ENCODE peak calls at places on chromosomes 16 and 17, in ten cellular contexts. X, D, P, F, A, M, J, Y, G and I are unnamed samples.

GRCh38 chr16:67055712-67056487 is 27.0 kb downstream of the CBFB start:
- DNase-seq in X (no peak), D (no peak), P (peak), F (no peak), A (no peak), M (no peak), J (no peak), Y (no peak), G (no peak), I (peak)

GRCh38 chr17:21357281-21357680 is 18.9 kb upstream of the KCNJ12 start:
- DNase-seq in X (no peak), D (no peak), P (no peak), F (no peak), A (no peak), M (no peak), J (no peak), Y (no peak), G (no peak), I (no peak)

GRCh38 chr16:6066601-6067000 is 969.0 kb upstream of the EEF2KMT start:
- DNase-seq in X (peak), D (no peak), P (no peak), F (no peak), A (no peak), M (no peak), J (no peak), Y (no peak), G (no peak), I (no peak)

GRCh38 chr17:70848785-70849184 is 679.5 kb downstream of the KCNJ2 start:
- DNase-seq in X (no peak), D (no peak), P (peak), F (no peak), A (no peak), M (no peak), J (no peak), Y (no peak), G (no peak), I (peak)

GRCh38 chr17:37834168-37834567 is 89.3 kb upstream of the HNF1B start:
- DNase-seq in X (no peak), D (no peak), P (no peak), F (no peak), A (no peak), M (no peak), J (no peak), Y (no peak), G (no peak), I (no peak)

GRCh38 chr16:71585318-71585703 is 8.4 kb upstream of the TAT start:
- DNase-seq in X (no peak), D (no peak), P (no peak), F (no peak), A (no peak), M (no peak), J (no peak), Y (no peak), G (no peak), I (no peak)

GRCh38 chr17:7854851-7855642 is at the start of gene TMEM88:
- DNase-seq in X (no peak), D (no peak), P (no peak), F (peak), A (peak), M (no peak), J (no peak), Y (no peak), G (no peak), I (no peak)

GRCh38 chr17:37791434-37791833 is 46.6 kb upstream of the HNF1B start:
- DNase-seq in X (no peak), D (no peak), P (no peak), F (no peak), A (no peak), M (peak), J (no peak), Y (peak), G (no peak), I (peak)

GRCh38 chr17:16987830-16988601 is 16.1 kb upstream of the TNFRSF13B start:
- DNase-seq in X (peak), D (no peak), P (peak), F (no peak), A (peak), M (peak), J (no peak), Y (peak), G (no peak), I (peak)

GRCh38 chr17:83176272-83176955 is 97.0 kb downstream of the METRNL start:
- DNase-seq in X (no peak), D (no peak), P (no peak), F (no peak), A (peak), M (no peak), J (no peak), Y (no peak), G (no peak), I (no peak)

GRCh38 chr17:27241346-27241946 is 52.5 kb upstream of the WSB1 start:
- DNase-seq in X (no peak), D (no peak), P (peak), F (no peak), A (no peak), M (no peak), J (no peak), Y (no peak), G (no peak), I (no peak)

GRCh38 chr17:81032641-81033422 is 2.1 kb upstream of the BAIAP2 start:
- DNase-seq in X (no peak), D (no peak), P (no peak), F (no peak), A (no peak), M (no peak), J (no peak), Y (no peak), G (no peak), I (no peak)

GRCh38 chr17:6823011-6823442 is 8.5 kb downstream of the TEKT1 start:
- DNase-seq in X (no peak), D (no peak), P (peak), F (no peak), A (no peak), M (no peak), J (no peak), Y (no peak), G (no peak), I (peak)

GRCh38 chr17:75808905-75809621 is 24.5 kb downstream of the UNK start:
- DNase-seq in X (no peak), D (no peak), P (peak), F (no peak), A (no peak), M (no peak), J (no peak), Y (no peak), G (no peak), I (no peak)

GRCh38 chr17:59621771-59622170 is 2.1 kb downstream of the CLTC start:
- DNase-seq in X (no peak), D (no peak), P (no peak), F (no peak), A (no peak), M (no peak), J (no peak), Y (no peak), G (no peak), I (no peak)

GRCh38 chr16:27867122-27868110 is 196.1 kb downstream of the GSG1L start:
- DNase-seq in X (peak), D (peak), P (peak), F (peak), A (peak), M (peak), J (peak), Y (peak), G (peak), I (peak)

GRCh38 chr16:48623304-48624016 is 13.5 kb upstream of the N4BP1 start:
- DNase-seq in X (peak), D (peak), P (peak), F (peak), A (peak), M (peak), J (peak), Y (peak), G (peak), I (peak)

GRCh38 chr17:48290378-48290777 is 139.6 kb downstream of the SKAP1 start:
- DNase-seq in X (no peak), D (no peak), P (no peak), F (no peak), A (no peak), M (no peak), J (no peak), Y (no peak), G (no peak), I (no peak)

GRCh38 chr17:9240659-9241370 is 219.5 kb downstream of the NTN1 start:
- DNase-seq in X (peak), D (peak), P (peak), F (peak), A (no peak), M (no peak), J (no peak), Y (no peak), G (no peak), I (peak)